ENCODE peak calls at places on chromosomes 1 and 21, in five cellular contexts. One of them, this sample, is unnamed.

GRCh38 chr1:228399531-228400236 is 7.0 kb downstream of the TRIM11 start:
- DNase-seq in NCI-H460: no peak
- DNase-seq in SK-MEL-5: no peak
- DNase-seq in midbrain: no peak
- DNase-seq in H7: no peak
- DNase-seq in this sample: no peak

GRCh38 chr1:67472056-67472455 is 41.9 kb upstream of the SERBP1 start:
- DNase-seq in NCI-H460: no peak
- DNase-seq in SK-MEL-5: no peak
- DNase-seq in midbrain: no peak
- DNase-seq in H7: no peak
- DNase-seq in this sample: no peak

GRCh38 chr1:14877224-14877623 is 276.3 kb upstream of the TMEM51 start:
- DNase-seq in NCI-H460: no peak
- DNase-seq in SK-MEL-5: no peak
- DNase-seq in midbrain: no peak
- DNase-seq in H7: no peak
- DNase-seq in this sample: no peak

GRCh38 chr1:100950776-100951175 is 54.9 kb downstream of the SLC30A7 start:
- DNase-seq in NCI-H460: no peak
- DNase-seq in SK-MEL-5: no peak
- DNase-seq in midbrain: no peak
- DNase-seq in H7: peak
- DNase-seq in this sample: no peak

GRCh38 chr1:230863449-230863848 is 4.9 kb downstream of the C1orf198 start:
- DNase-seq in NCI-H460: no peak
- DNase-seq in SK-MEL-5: no peak
- DNase-seq in midbrain: no peak
- DNase-seq in H7: peak
- DNase-seq in this sample: no peak

GRCh38 chr1:161908264-161908663 is 115.4 kb downstream of the OLFML2B start:
- DNase-seq in NCI-H460: no peak
- DNase-seq in SK-MEL-5: no peak
- DNase-seq in midbrain: no peak
- DNase-seq in H7: no peak
- DNase-seq in this sample: no peak

GRCh38 chr1:78577257-78578100 is 42.8 kb upstream of the IFI44L start:
- DNase-seq in NCI-H460: no peak
- DNase-seq in SK-MEL-5: no peak
- DNase-seq in midbrain: no peak
- DNase-seq in H7: no peak
- DNase-seq in this sample: no peak

GRCh38 chr1:89126602-89127001 is 688 bp upstream of the GBP2 start:
- DNase-seq in NCI-H460: no peak
- DNase-seq in SK-MEL-5: no peak
- DNase-seq in midbrain: no peak
- DNase-seq in H7: no peak
- DNase-seq in this sample: no peak

GRCh38 chr21:43851593-43851992 is 13.4 kb upstream of the AGPAT3 start:
- DNase-seq in NCI-H460: no peak
- DNase-seq in SK-MEL-5: no peak
- DNase-seq in midbrain: no peak
- DNase-seq in H7: no peak
- DNase-seq in this sample: no peak

GRCh38 chr1:64912191-64912590 is 54.2 kb downstream of the JAK1 start:
- DNase-seq in NCI-H460: no peak
- DNase-seq in SK-MEL-5: no peak
- DNase-seq in midbrain: no peak
- DNase-seq in H7: no peak
- DNase-seq in this sample: no peak

GRCh38 chr1:226730064-226730463 is 9.0 kb downstream of the ITPKB start:
- DNase-seq in NCI-H460: no peak
- DNase-seq in SK-MEL-5: no peak
- DNase-seq in midbrain: no peak
- DNase-seq in H7: no peak
- DNase-seq in this sample: no peak

GRCh38 chr1:31216016-31216415 is 23.7 kb downstream of the NKAIN1 start:
- DNase-seq in NCI-H460: no peak
- DNase-seq in SK-MEL-5: no peak
- DNase-seq in midbrain: peak
- DNase-seq in H7: no peak
- DNase-seq in this sample: peak

GRCh38 chr1:159923203-159924024 is 1.9 kb downstream of the TAGLN2 start:
- DNase-seq in NCI-H460: no peak
- DNase-seq in SK-MEL-5: no peak
- DNase-seq in midbrain: no peak
- DNase-seq in H7: peak
- DNase-seq in this sample: peak

GRCh38 chr1:221093903-221094865 is 214.9 kb downstream of the HLX start:
- DNase-seq in NCI-H460: no peak
- DNase-seq in SK-MEL-5: no peak
- DNase-seq in midbrain: no peak
- DNase-seq in H7: no peak
- DNase-seq in this sample: no peak

GRCh38 chr1:92874987-92875386 is 43.1 kb downstream of the RPL5 start:
- DNase-seq in NCI-H460: no peak
- DNase-seq in SK-MEL-5: no peak
- DNase-seq in midbrain: no peak
- DNase-seq in H7: no peak
- DNase-seq in this sample: no peak

GRCh38 chr21:18499761-18500376 is 96.3 kb upstream of the TMPRSS15 start:
- DNase-seq in NCI-H460: peak
- DNase-seq in SK-MEL-5: peak
- DNase-seq in midbrain: peak
- DNase-seq in H7: peak
- DNase-seq in this sample: peak

GRCh38 chr1:200732438-200732837 is 6.3 kb upstream of the CAMSAP2 start:
- DNase-seq in NCI-H460: no peak
- DNase-seq in SK-MEL-5: no peak
- DNase-seq in midbrain: no peak
- DNase-seq in H7: no peak
- DNase-seq in this sample: no peak

GRCh38 chr1:105072850-105073249 is 1323.2 kb downstream of the AMY1C start:
- DNase-seq in NCI-H460: no peak
- DNase-seq in SK-MEL-5: peak
- DNase-seq in midbrain: no peak
- DNase-seq in H7: peak
- DNase-seq in this sample: no peak

This sample was measured in transverse colon.